ENCODE peak calls at places on chromosomes 4 and X, in five cellular contexts. Q is GM12878, Z is H1, C is HepG2, Y is K562. W is an unnamed sample.

GRCh38 chrX:69815519-69815918 is 199.6 kb downstream of the EDA start:
- DNase-seq in C (no peak), Y (no peak), Q (no peak), Z (no peak), W (no peak)

GRCh38 chr4:181949704-181950312 is 293.4 kb upstream of the TENM3 start:
- DNase-seq in Z (peak; percentile 79), C (no peak), Y (no peak), Q (no peak), W (peak; percentile 80)

GRCh38 chr4:24922416-24922815 is 9.6 kb upstream of the CCDC149 start:
- DNase-seq in Y (no peak), Q (no peak), C (no peak), Z (no peak), W (no peak)

GRCh38 chrX:132837971-132838370 is 120.5 kb downstream of the HS6ST2 start:
- DNase-seq in Y (no peak), Z (no peak), Q (no peak), C (no peak), W (no peak)

GRCh38 chrX:11770320-11770719 is 12.3 kb downstream of the MSL3 start:
- DNase-seq in C (peak; percentile 23), Z (no peak), Q (peak; percentile 68), Y (peak; percentile 68), W (peak; percentile 59)

GRCh38 chrX:8043121-8043520 is 115.9 kb upstream of the PNPLA4 start:
- DNase-seq in Z (no peak), Q (no peak), Y (no peak), C (no peak), W (no peak)

GRCh38 chrX:5971300-5971699 is 257.4 kb downstream of the NLGN4X start:
- DNase-seq in Q (no peak), Z (no peak), C (no peak), Y (no peak), W (no peak)

GRCh38 chr4:53861856-53862610 is 202.4 kb downstream of the CHIC2 start:
- DNase-seq in C (no peak), Q (no peak), Y (no peak), Z (no peak), W (no peak)

GRCh38 chr4:17072483-17072882 is 174.0 kb upstream of the LDB2 start:
- DNase-seq in Q (no peak), Z (no peak), C (no peak), Y (no peak), W (no peak)

DNA sequence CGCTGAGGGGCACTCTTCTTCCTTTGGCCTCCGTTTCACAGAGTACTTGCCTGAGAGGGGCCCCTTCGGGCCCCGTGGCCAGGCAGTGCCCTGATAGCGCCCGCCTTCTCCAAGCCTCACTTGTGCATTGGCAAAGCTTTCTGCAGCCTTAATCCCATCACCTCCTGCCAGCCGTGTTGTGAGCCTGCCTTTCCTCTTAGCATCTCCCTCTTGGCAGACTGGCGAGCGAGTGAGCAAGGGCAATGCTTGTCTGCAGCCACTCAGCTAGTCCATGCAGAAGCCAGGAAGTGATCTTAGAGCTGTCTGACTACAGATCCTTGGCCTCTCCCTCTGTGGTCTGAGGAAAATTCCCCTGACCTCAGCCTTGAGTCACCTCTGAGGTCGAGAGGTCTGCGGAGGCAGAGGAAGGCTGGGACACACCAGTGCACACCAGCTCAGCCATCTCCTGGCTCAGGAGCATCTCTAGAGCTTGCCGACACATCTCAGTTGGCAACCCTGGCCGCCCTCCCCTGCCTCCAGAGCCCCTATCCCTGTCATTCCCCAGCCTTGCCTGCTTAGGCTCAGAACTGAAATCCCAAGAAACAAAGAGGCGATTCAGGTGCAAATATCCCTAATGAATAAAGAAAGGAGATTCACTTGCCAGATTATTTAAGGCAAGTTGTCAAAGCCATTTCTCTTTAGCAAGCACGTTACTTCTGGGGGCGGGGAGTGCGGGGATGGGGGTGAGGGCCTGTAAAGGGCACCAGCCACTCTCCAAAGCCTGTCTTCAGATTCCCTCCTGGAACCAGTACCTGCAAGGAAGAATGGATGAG is 143.5 kb upstream of the MAMLD1 start:
- DNase-seq in Z (no peak), Q (no peak), Y (no peak), C (no peak), W (peak; percentile 30)
- H3K4me3 ChIP-seq in Z (no peak overlapping the region), Q (no peak overlapping the region), Y (no peak overlapping the region), C (no peak overlapping the region), W (peak overlapping the region; percentile 36)

GRCh38 chr4:96473246-96473645 is 633.4 kb downstream of the PDHA2 start:
- DNase-seq in Z (no peak), Y (no peak), C (no peak), Q (no peak), W (no peak)
- TF ChIP-seq CREB1 in Z (no peak), Y (no peak), C (no peak), Q (no peak), W (no peak)

GRCh38 chr4:42655248-42655647 is 1.7 kb downstream of the ATP8A1 start:
- DNase-seq in Y (no peak), Z (no peak), C (no peak), Q (no peak), W (no peak)
- H3K4me3 ChIP-seq in Y (no peak overlapping the region), Z (no peak overlapping the region), C (peak overlapping the region; percentile 75), Q (peak overlapping the region; percentile 93), W (peak overlapping the region; percentile 68)

GRCh38 chrX:74420194-74421035 is 878 bp upstream of the SLC16A2 start:
- DNase-seq in Y (no peak), C (no peak), Q (no peak), Z (peak; percentile 33), W (peak; percentile 84)
- TF ChIP-seq CREB1 in Y (no peak), C (no peak), Q (no peak), Z (no peak), W (no peak)

GRCh38 chr4:185881427-185881826 is 69.4 kb upstream of the SORBS2 start:
- DNase-seq in Q (no peak), C (no peak), Y (no peak), Z (no peak), W (no peak)
- H3K4me3 ChIP-seq in Q (no peak overlapping the region), C (no peak overlapping the region), Y (no peak overlapping the region), Z (no peak overlapping the region), W (no peak overlapping the region)

GRCh38 chr4:86935499-86935832 is 655 bp downstream of the AFF1 start:
- DNase-seq in Y (no peak), Q (no peak), Z (no peak), C (no peak), W (peak; percentile 63)

GRCh38 chr4:86935833-86936721 is 1.3 kb downstream of the AFF1 start:
- DNase-seq in C (peak; percentile 62), Q (peak; percentile 88), Y (peak; percentile 70), Z (peak; percentile 80), W (peak; percentile 91)

GRCh38 chr4:86934772-86935498 is at the start of gene AFF1:
- DNase-seq in Y (peak; percentile 97), Q (peak; percentile 71), Z (peak; percentile 81), C (peak; percentile 86), W (peak; percentile 94)

GRCh38 chr4:86939123-86939522 is 4.3 kb downstream of the AFF1 start:
- DNase-seq in Q (no peak), Y (no peak), C (no peak), Z (no peak), W (no peak)

DNA sequence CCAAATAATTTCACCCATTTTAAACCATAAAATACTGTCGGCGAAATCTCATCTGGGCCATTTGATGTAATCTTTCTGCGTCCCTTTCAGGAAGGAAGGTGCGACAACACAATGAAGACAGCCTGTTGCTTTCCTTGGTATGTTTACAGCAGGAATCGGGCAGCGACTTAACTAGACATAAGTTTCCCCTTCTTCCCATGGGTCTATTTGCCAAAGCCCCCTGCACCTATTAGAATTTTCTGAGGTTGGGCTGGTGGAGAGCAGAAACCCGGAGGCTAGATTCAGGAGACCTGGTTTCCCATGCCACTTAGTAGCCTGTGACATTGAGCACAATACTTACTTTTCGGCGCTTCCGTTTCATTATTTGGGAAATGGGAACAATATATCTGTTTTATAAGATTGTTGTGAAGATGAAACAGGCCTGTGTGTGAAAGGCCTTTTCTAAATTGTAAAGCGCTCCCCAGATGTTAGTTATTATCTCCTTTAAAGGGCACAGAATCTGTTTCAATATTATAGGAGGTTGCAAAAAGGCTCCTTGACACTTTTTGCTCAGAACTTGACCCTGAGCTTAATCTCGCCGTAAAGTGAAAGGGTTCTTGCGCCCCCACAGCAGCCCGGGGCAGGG is 552 bp upstream of the AFF1 start:
- DNase-seq in Q (no peak), Z (no peak), C (no peak), Y (no peak), W (peak; percentile 47)
- TF ChIP-seq CREB1 in Q (peak; percentile 76), Z (peak; percentile 72), C (no peak), Y (peak; percentile 43), W (peak; percentile 64)